ENCODE peak calls at places on chromosomes 6 and 20, in four cellular contexts. One of them, this sample, is unnamed.

GRCh38 chr6:28658475-28659249 is 133.0 kb downstream of the GPX5 start:
- DNase-seq in type B pancreatic cell: no peak
- DNase-seq in neural progenitor cell: peak; percentile 31
- DNase-seq in fibroblast of the aortic adventitia: peak; percentile 16
- DNase-seq in this sample: no peak

GRCh38 chr6:133681880-133682279 is 207.0 kb upstream of the TCF21 start:
- DNase-seq in type B pancreatic cell: no peak
- DNase-seq in fibroblast of the aortic adventitia: no peak
- DNase-seq in neural progenitor cell: peak; percentile 9
- DNase-seq in this sample: no peak

GRCh38 chr6:138088307-138088744 is 18.9 kb downstream of the PERP start:
- DNase-seq in neural progenitor cell: no peak
- DNase-seq in type B pancreatic cell: no peak
- DNase-seq in fibroblast of the aortic adventitia: peak; percentile 73
- DNase-seq in this sample: no peak

GRCh38 chr6:4208158-4208557 is 72.8 kb upstream of the ECI2 start:
- DNase-seq in neural progenitor cell: no peak
- DNase-seq in type B pancreatic cell: no peak
- DNase-seq in fibroblast of the aortic adventitia: peak; percentile 16
- DNase-seq in this sample: no peak

GRCh38 chr6:16769986-16770376 is 8.7 kb upstream of the ATXN1 start:
- DNase-seq in type B pancreatic cell: no peak
- DNase-seq in neural progenitor cell: no peak
- DNase-seq in fibroblast of the aortic adventitia: peak; percentile 90
- DNase-seq in this sample: no peak

GRCh38 chr6:170312876-170313275 is 6.3 kb downstream of the FAM120B start:
- DNase-seq in type B pancreatic cell: no peak
- DNase-seq in neural progenitor cell: no peak
- DNase-seq in fibroblast of the aortic adventitia: no peak
- DNase-seq in this sample: no peak

GRCh38 chr6:87731080-87731479 is 29.0 kb upstream of the AKIRIN2 start:
- DNase-seq in type B pancreatic cell: no peak
- DNase-seq in fibroblast of the aortic adventitia: no peak
- DNase-seq in neural progenitor cell: no peak
- DNase-seq in this sample: no peak

GRCh38 chr6:95841560-95841959 is 174.2 kb upstream of the FUT9 start:
- DNase-seq in type B pancreatic cell: no peak
- DNase-seq in neural progenitor cell: no peak
- DNase-seq in fibroblast of the aortic adventitia: no peak
- DNase-seq in this sample: no peak

GRCh38 chr6:20936949-20937348 is 402.7 kb downstream of the CDKAL1 start:
- DNase-seq in fibroblast of the aortic adventitia: no peak
- DNase-seq in type B pancreatic cell: no peak
- DNase-seq in neural progenitor cell: no peak
- DNase-seq in this sample: no peak

GRCh38 chr20:32570401-32571190 is 14.5 kb downstream of the NOL4L start:
- DNase-seq in neural progenitor cell: no peak
- DNase-seq in type B pancreatic cell: no peak
- DNase-seq in fibroblast of the aortic adventitia: no peak
- DNase-seq in this sample: no peak

GRCh38 chr6:74964871-74965441 is 240.9 kb downstream of the COL12A1 start:
- DNase-seq in type B pancreatic cell: no peak
- DNase-seq in neural progenitor cell: no peak
- DNase-seq in fibroblast of the aortic adventitia: no peak
- DNase-seq in this sample: no peak

GRCh38 chr6:24603241-24603640 is 42.8 kb downstream of the KIAA0319 start:
- DNase-seq in neural progenitor cell: no peak
- DNase-seq in fibroblast of the aortic adventitia: peak; percentile 9
- DNase-seq in type B pancreatic cell: no peak
- DNase-seq in this sample: no peak

GRCh38 chr6:155319902-155320301 is 5.6 kb upstream of the TFB1M start:
- DNase-seq in fibroblast of the aortic adventitia: no peak
- DNase-seq in type B pancreatic cell: no peak
- DNase-seq in neural progenitor cell: no peak
- DNase-seq in this sample: no peak

GRCh38 chr6:44921787-44922186 is 406.3 kb upstream of the RUNX2 start:
- DNase-seq in neural progenitor cell: no peak
- DNase-seq in fibroblast of the aortic adventitia: no peak
- DNase-seq in type B pancreatic cell: no peak
- DNase-seq in this sample: peak; percentile 58

DNA sequence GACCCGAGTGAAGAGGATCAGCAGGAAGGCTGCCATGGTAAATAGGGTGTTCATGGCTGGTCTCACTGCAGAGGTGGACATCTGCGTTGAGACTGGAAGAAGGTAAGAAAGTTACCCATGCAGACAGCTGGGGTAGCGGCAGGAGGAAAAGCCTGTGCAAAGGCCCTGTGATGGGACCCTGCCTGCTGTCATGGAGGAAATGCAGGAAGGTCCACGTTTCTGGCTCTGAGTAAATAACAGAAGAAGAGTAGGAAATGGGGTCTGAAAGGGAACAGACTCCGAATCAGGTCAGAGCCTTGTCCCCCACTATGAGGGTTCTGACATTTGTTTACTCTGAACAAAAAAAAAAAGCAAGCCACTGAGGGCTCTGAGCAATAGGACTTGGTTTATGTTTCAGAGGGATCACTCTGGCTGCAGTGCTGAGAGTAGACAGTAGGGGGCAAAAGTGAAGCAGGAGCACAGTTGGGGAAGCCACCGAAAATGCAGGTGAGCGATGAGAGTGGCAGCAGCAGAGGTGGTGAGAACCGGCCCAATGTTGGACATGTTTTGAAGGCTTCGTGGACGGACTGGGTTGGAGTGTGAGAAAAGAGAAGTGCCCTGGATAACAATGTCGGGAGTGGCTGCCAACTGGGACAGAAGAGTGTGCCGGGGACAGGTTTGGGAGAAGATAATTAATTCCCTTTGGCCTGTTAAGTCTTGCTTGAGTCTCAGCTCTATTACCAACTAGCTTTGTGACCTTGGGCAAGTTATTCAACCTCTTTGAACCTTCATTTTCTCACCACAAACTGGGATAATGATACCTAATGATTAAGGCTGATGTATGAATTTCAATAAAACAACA is 57.9 kb upstream of the MAP7 start:
- DNase-seq in fibroblast of the aortic adventitia: peak; percentile 57
- DNase-seq in type B pancreatic cell: peak; percentile 72
- DNase-seq in neural progenitor cell: peak; percentile 71
- DNase-seq in this sample: peak; percentile 78
- TF ChIP-seq CTCF in fibroblast of the aortic adventitia: peak; percentile 88
- TF ChIP-seq CTCF in type B pancreatic cell: peak; percentile 76
- TF ChIP-seq CTCF in neural progenitor cell: peak; percentile 79
- TF ChIP-seq CTCF in this sample: peak; percentile 75

GRCh38 chr20:60037120-60037499 is 78.9 kb downstream of the CDH26 start:
- DNase-seq in fibroblast of the aortic adventitia: no peak
- DNase-seq in type B pancreatic cell: no peak
- DNase-seq in neural progenitor cell: no peak
- DNase-seq in this sample: no peak
- TF ChIP-seq CTCF in fibroblast of the aortic adventitia: no peak
- TF ChIP-seq CTCF in type B pancreatic cell: peak; percentile 30
- TF ChIP-seq CTCF in neural progenitor cell: no peak
- TF ChIP-seq CTCF in this sample: no peak

GRCh38 chr6:125191916-125192609 is 38.5 kb downstream of the TPD52L1 start:
- DNase-seq in neural progenitor cell: peak; percentile 65
- DNase-seq in fibroblast of the aortic adventitia: peak; percentile 86
- DNase-seq in type B pancreatic cell: no peak
- DNase-seq in this sample: no peak

GRCh38 chr6:125194980-125195379 is 41.4 kb downstream of the TPD52L1 start:
- DNase-seq in type B pancreatic cell: no peak
- DNase-seq in neural progenitor cell: no peak
- DNase-seq in fibroblast of the aortic adventitia: no peak
- DNase-seq in this sample: no peak

GRCh38 chr6:125190667-125191066 is 37.1 kb downstream of the TPD52L1 start:
- DNase-seq in fibroblast of the aortic adventitia: no peak
- DNase-seq in type B pancreatic cell: no peak
- DNase-seq in neural progenitor cell: peak; percentile 43
- DNase-seq in this sample: no peak

GRCh38 chr6:125193208-125193607 is 39.6 kb downstream of the TPD52L1 start:
- DNase-seq in neural progenitor cell: no peak
- DNase-seq in fibroblast of the aortic adventitia: no peak
- DNase-seq in type B pancreatic cell: no peak
- DNase-seq in this sample: no peak

DNA sequence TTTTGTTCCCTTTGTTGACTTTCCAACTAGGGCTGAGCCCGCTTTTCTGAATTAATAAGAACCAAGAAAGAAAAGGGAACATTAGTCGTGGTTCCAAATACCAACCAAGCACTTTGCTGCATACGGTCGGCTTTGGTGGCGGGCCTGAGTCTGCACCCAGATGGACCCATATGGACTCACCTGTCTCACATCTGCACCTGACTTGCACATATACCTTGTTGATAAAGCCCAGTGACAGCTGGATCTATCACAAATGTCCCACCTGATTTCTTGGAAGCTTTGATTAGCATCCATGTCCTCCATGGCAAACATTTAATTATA is 39.0 kb downstream of the TPD52L1 start:
- DNase-seq in neural progenitor cell: no peak
- DNase-seq in fibroblast of the aortic adventitia: no peak
- DNase-seq in type B pancreatic cell: no peak
- DNase-seq in this sample: no peak
- TF ChIP-seq CTCF in neural progenitor cell: no peak
- TF ChIP-seq CTCF in fibroblast of the aortic adventitia: no peak
- TF ChIP-seq CTCF in type B pancreatic cell: peak; percentile 13
- TF ChIP-seq CTCF in this sample: no peak

GRCh38 chr6:161458199-161458598 is 184.3 kb upstream of the AGPAT4 start:
- DNase-seq in type B pancreatic cell: no peak
- DNase-seq in fibroblast of the aortic adventitia: no peak
- DNase-seq in neural progenitor cell: no peak
- DNase-seq in this sample: no peak
- TF ChIP-seq CTCF in type B pancreatic cell: no peak
- TF ChIP-seq CTCF in fibroblast of the aortic adventitia: no peak
- TF ChIP-seq CTCF in neural progenitor cell: no peak
- TF ChIP-seq CTCF in this sample: no peak

DNA sequence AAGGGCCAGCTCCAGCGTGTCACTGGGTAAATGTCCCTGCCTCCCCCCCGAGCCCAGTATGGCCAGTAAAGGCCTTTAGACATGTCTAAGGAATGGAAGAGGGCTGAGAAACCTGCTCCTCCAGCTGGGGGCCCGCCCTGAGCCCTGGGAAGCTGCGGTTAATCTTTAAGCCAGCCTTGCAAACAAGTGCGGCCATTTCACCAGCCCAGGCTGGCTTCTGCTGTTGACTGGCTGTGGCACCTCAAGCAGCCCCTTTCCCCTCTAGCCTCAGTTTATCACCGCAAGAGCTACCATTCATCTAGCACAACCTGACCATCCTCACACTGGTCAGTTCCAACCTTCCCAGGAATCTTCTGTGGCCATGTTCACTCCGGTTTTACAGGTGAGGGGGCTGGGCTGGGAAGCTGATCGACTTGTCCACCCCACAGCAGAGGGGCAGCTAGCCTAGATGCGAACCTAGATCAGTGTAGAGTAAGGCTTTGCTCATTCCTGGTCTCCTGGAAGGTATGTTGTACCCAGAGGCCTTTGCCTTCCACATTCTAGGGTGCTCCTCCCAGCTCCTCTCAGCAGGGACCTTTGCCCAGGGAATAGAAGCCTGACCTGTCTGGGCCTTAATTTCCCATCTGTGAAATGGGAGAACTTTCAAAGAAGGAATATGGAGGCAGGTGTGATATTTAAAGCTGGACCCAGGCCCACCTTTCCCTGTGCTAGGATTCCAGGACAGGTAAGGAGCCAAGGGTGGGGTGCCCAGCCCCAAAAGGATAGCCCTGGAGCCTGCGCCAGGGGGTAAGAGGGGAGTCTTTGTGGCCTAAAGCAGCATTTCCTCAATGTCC is 1.2 kb upstream of the SRC start:
- DNase-seq in fibroblast of the aortic adventitia: no peak
- DNase-seq in type B pancreatic cell: no peak
- DNase-seq in neural progenitor cell: no peak
- DNase-seq in this sample: no peak
- TF ChIP-seq CTCF in fibroblast of the aortic adventitia: no peak
- TF ChIP-seq CTCF in type B pancreatic cell: no peak
- TF ChIP-seq CTCF in neural progenitor cell: no peak
- TF ChIP-seq CTCF in this sample: no peak